ENCODE peak calls at places on chromosomes 11 and 22, in four cellular contexts. G, U, A and V are unnamed samples.

GRCh38 chr11:116376547-116376946 is 396.2 kb downstream of the BUD13 start:
- DNase-seq in G (no peak), U (no peak), A (no peak), V (no peak)

GRCh38 chr11:35654711-35655110 is 7.9 kb upstream of the TRIM44 start:
- DNase-seq in G (no peak), U (no peak), A (no peak), V (no peak)

GRCh38 chr11:122334546-122335375 is 218.7 kb upstream of the BLID start:
- DNase-seq in G (no peak), U (no peak), A (peak), V (no peak)

GRCh38 chr11:74185695-74186094 is 14.6 kb downstream of the PPME1 start:
- DNase-seq in G (peak), U (peak), A (peak), V (peak)

GRCh38 chr11:67260406-67260805 is 5.9 kb upstream of the GRK2 start:
- DNase-seq in G (no peak), U (no peak), A (no peak), V (no peak)

GRCh38 chr11:116148056-116148455 is 624.7 kb downstream of the BUD13 start:
- DNase-seq in G (no peak), U (no peak), A (no peak), V (no peak)

GRCh38 chr11:5443835-5444393 is 2.6 kb upstream of the OR51I1 start:
- DNase-seq in G (no peak), U (no peak), A (no peak), V (no peak)

GRCh38 chr11:69008774-69009440 is 4.1 kb downstream of the MRGPRF start:
- DNase-seq in G (peak), U (peak), A (peak), V (peak)

GRCh38 chr22:22745225-22746060 is 101.0 kb downstream of the GGTLC2 start:
- DNase-seq in G (peak), U (peak), A (peak), V (peak)

GRCh38 chr11:67436459-67437081 is 912 bp downstream of the PTPRCAP start:
- DNase-seq in G (no peak), U (no peak), A (no peak), V (no peak)

GRCh38 chr11:111429066-111429506 is 50.0 kb upstream of the POU2AF1 start:
- DNase-seq in G (peak), U (peak), A (peak), V (peak)

GRCh38 chr11:7964873-7965272 is 374 bp downstream of the NLRP10 start:
- DNase-seq in G (peak), U (peak), A (peak), V (peak)

GRCh38 chr11:72770799-72771198 is 18.6 kb upstream of the ARAP1 start:
- DNase-seq in G (no peak), U (no peak), A (no peak), V (no peak)

GRCh38 chr11:129935723-129936122 is 40.3 kb upstream of the NFRKB start:
- DNase-seq in G (no peak), U (no peak), A (no peak), V (no peak)

GRCh38 chr22:46050916-46051614 is 74.1 kb upstream of the WNT7B start:
- DNase-seq in G (no peak), U (no peak), A (no peak), V (no peak)

GRCh38 chr11:10623797-10624761 is 55.6 kb upstream of the LYVE1 start:
- DNase-seq in G (peak), U (peak), A (peak), V (no peak)

GRCh38 chr22:25134028-25134427 is 65.6 kb upstream of the CRYBB3 start:
- DNase-seq in G (peak), U (no peak), A (no peak), V (no peak)

GRCh38 chr11:88016392-88017020 is 158.7 kb downstream of the RAB38 start:
- DNase-seq in G (peak), U (peak), A (peak), V (peak)